ENCODE peak calls at places on chromosomes 3 and 15, in five cellular contexts. J is NCI-H1694; P is activated gamma-delta T cell treated with Interleukin-2 at 50 U/mL for 16 hours; D is stimulated activated CD4-positive, alpha-beta T cell treated with anti-CD3 and anti-CD28 coated beads, Interleukin-4, amount 100 ng/mL, for 1 hour; B is naive thymus-derived CD8-positive, alpha-beta T cell. N is an unnamed sample.

GRCh38 chr3:25479727-25480010 is 51.6 kb downstream of the RARB start:
- DNase-seq in J (no peak), P (no peak), D (no peak), B (no peak), N (no peak)

GRCh38 chr15:93854088-93854487 is 377.3 kb upstream of the MCTP2 start:
- DNase-seq in J (no peak), P (no peak), D (no peak), B (no peak), N (no peak)

GRCh38 chr15:70722266-70723123 is 40.9 kb downstream of the UACA start:
- DNase-seq in J (no peak), P (no peak), D (no peak), B (no peak), N (no peak)

GRCh38 chr3:172034786-172035685 is 4.3 kb upstream of the FNDC3B start:
- DNase-seq in J (peak; percentile 30), P (no peak), D (no peak), B (no peak), N (no peak)

GRCh38 chr3:150623945-150624344 is 20.8 kb downstream of the SELENOT start:
- DNase-seq in J (no peak), P (no peak), D (no peak), B (no peak), N (no peak)

GRCh38 chr3:123637131-123637530 is 52.3 kb upstream of the HACD2 start:
- DNase-seq in J (no peak), P (no peak), D (no peak), B (no peak), N (no peak)

GRCh38 chr15:58546066-58546591 is 114.3 kb downstream of the LIPC start:
- DNase-seq in J (no peak), P (no peak), D (no peak), B (no peak), N (no peak)

GRCh38 chr3:49222002-49222401 is 50.6 kb downstream of the KLHDC8B start:
- DNase-seq in J (no peak), P (no peak), D (no peak), B (no peak), N (no peak)

GRCh38 chr3:156037356-156037755 is 83.0 kb upstream of the KCNAB1 start:
- DNase-seq in J (no peak), P (no peak), D (no peak), B (no peak), N (no peak)

GRCh38 chr3:81998139-81998755 is 236.8 kb upstream of the GBE1 start:
- DNase-seq in J (no peak), P (no peak), D (no peak), B (no peak), N (no peak)

GRCh38 chr15:77749998-77750540 is 117.4 kb upstream of the LINGO1 start:
- DNase-seq in J (no peak), P (no peak), D (no peak), B (no peak), N (no peak)